ENCODE peak calls at places on chromosomes 2 and 18, in six cellular contexts. N is GM03348, J is right cardiac atrium, C is NCI-H146, R is memory B cell, P is kidney tubule cell. O is an unnamed sample.

GRCh38 chr18:50559750-50560680 is at the start of gene MAPK4:
- DNase-seq in N (peak; percentile 68), P (peak; percentile 39), R (peak; percentile 25), C (peak; percentile 92), J (peak; percentile 80), O (peak; percentile 65)

GRCh38 chr2:19228720-19229119 is 129.7 kb downstream of the OSR1 start:
- DNase-seq in N (no peak), C (no peak), J (no peak), R (no peak), P (no peak), O (no peak)

GRCh38 chr2:182066439-182067061 is 80.9 kb downstream of the PPP1R1C start:
- DNase-seq in J (no peak), N (peak; percentile 55), P (peak; percentile 24), C (no peak), R (no peak), O (no peak)

GRCh38 chr2:60552851-60553495 is 481 bp downstream of the BCL11A start:
- DNase-seq in J (no peak), P (no peak), R (no peak), N (no peak), C (no peak), O (no peak)

GRCh38 chr2:100786297-100786658 is 33.7 kb upstream of the NPAS2 start:
- DNase-seq in C (no peak), P (peak; percentile 93), N (peak; percentile 80), R (no peak), J (peak; percentile 71), O (no peak)

GRCh38 chr2:170571612-170572011 is 143.5 kb upstream of the SP5 start:
- DNase-seq in C (no peak), P (no peak), N (no peak), J (no peak), R (no peak), O (no peak)

GRCh38 chr2:150469706-150470105 is 17.8 kb downstream of the RND3 start:
- DNase-seq in R (no peak), C (no peak), J (no peak), P (peak; percentile 23), N (no peak), O (no peak)

GRCh38 chr2:46441838-46442712 is 37.3 kb upstream of the TMEM247 start:
- DNase-seq in P (no peak), R (no peak), J (no peak), N (no peak), C (no peak), O (no peak)

GRCh38 chr2:99611786-99612185 is 122.0 kb upstream of the REV1 start:
- DNase-seq in N (no peak), P (no peak), C (no peak), R (no peak), J (no peak), O (no peak)

GRCh38 chr2:40497251-40497859 is 45.5 kb upstream of the SLC8A1 start:
- DNase-seq in C (peak; percentile 7), R (no peak), J (no peak), P (no peak), N (no peak), O (no peak)

GRCh38 chr2:127679680-127680361 is 4.5 kb upstream of the LIMS2 start:
- DNase-seq in C (no peak), P (no peak), R (no peak), N (no peak), J (no peak), O (no peak)

GRCh38 chr2:85326946-85327756 is 638 bp downstream of the TGOLN2 start:
- DNase-seq in P (peak; percentile 48), R (peak; percentile 54), C (peak; percentile 43), N (peak; percentile 71), J (peak; percentile 78), O (peak; percentile 67)

GRCh38 chr2:162106146-162106551 is 32.1 kb upstream of the DPP4 start:
- DNase-seq in P (peak; percentile 44), C (no peak), N (peak; percentile 59), R (no peak), J (no peak), O (no peak)

GRCh38 chr2:44170337-44170736 is 1.7 kb downstream of the PPM1B start:
- DNase-seq in P (peak; percentile 22), R (no peak), C (no peak), N (no peak), J (no peak), O (no peak)

O was measured in ovary.